ENCODE peak calls at places on chromosomes 5 and 9, in four cellular contexts. O is psoas muscle, F is neural crest cell, Q is GM13977. S is an unnamed sample.

GRCh38 chr9:108212179-108212578 is 643.6 kb downstream of the ACTL7B start:
- DNase-seq in Q (no peak), O (no peak), F (no peak), S (no peak)

GRCh38 chr9:77156646-77157371 is 20.5 kb upstream of the VPS13A start:
- DNase-seq in O (no peak), F (no peak), Q (no peak), S (no peak)

GRCh38 chr5:151740336-151740942 is 18.0 kb downstream of the ATOX1 start:
- DNase-seq in O (peak; percentile 73), F (peak; percentile 54), Q (peak; percentile 60), S (peak; percentile 88)

GRCh38 chr5:150274811-150275210 is 14.8 kb downstream of the CAMK2A start:
- DNase-seq in F (no peak), Q (no peak), O (no peak), S (no peak)

GRCh38 chr9:34983209-34983608 is 6.3 kb upstream of the DNAJB5 start:
- DNase-seq in O (no peak), F (no peak), Q (no peak), S (no peak)

GRCh38 chr9:129609486-129610192 is 11.3 kb downstream of the C9orf50 start:
- DNase-seq in F (no peak), Q (peak; percentile 81), O (no peak), S (peak; percentile 75)

GRCh38 chr9:10843151-10843550 is 230.3 kb upstream of the PTPRD start:
- DNase-seq in F (no peak), O (no peak), Q (no peak), S (no peak)

GRCh38 chr5:73946926-73947455 is 321.0 kb downstream of the ARHGEF28 start:
- DNase-seq in O (no peak), Q (no peak), F (no peak), S (no peak)

GRCh38 chr9:69122086-69122390 is 52.0 kb upstream of the TJP2 start:
- DNase-seq in F (peak; percentile 37), O (peak; percentile 73), Q (peak; percentile 61), S (peak; percentile 66)

GRCh38 chr9:122370869-122371467 is at the start of gene PTGS1:
- DNase-seq in Q (peak; percentile 61), O (peak; percentile 70), F (peak; percentile 21), S (no peak)

GRCh38 chr9:135516132-135516860 is 4.9 kb upstream of the LCN1 start:
- DNase-seq in F (no peak), O (no peak), Q (no peak), S (no peak)

GRCh38 chr5:147565524-147565923 is 55.7 kb upstream of the DPYSL3 start:
- DNase-seq in O (no peak), F (no peak), Q (no peak), S (no peak)

GRCh38 chr5:147573171-147573570 is 63.3 kb upstream of the DPYSL3 start:
- DNase-seq in F (no peak), O (no peak), Q (no peak), S (no peak)

GRCh38 chr5:147568710-147569109 is 58.8 kb upstream of the DPYSL3 start:
- DNase-seq in O (no peak), Q (no peak), F (no peak), S (no peak)

GRCh38 chr5:147567917-147568598 is 58.2 kb upstream of the DPYSL3 start:
- DNase-seq in F (no peak), Q (no peak), O (no peak), S (no peak)
- TF ChIP-seq CTCF in F (no peak), Q (no peak), O (no peak), S (no peak)

DNA sequence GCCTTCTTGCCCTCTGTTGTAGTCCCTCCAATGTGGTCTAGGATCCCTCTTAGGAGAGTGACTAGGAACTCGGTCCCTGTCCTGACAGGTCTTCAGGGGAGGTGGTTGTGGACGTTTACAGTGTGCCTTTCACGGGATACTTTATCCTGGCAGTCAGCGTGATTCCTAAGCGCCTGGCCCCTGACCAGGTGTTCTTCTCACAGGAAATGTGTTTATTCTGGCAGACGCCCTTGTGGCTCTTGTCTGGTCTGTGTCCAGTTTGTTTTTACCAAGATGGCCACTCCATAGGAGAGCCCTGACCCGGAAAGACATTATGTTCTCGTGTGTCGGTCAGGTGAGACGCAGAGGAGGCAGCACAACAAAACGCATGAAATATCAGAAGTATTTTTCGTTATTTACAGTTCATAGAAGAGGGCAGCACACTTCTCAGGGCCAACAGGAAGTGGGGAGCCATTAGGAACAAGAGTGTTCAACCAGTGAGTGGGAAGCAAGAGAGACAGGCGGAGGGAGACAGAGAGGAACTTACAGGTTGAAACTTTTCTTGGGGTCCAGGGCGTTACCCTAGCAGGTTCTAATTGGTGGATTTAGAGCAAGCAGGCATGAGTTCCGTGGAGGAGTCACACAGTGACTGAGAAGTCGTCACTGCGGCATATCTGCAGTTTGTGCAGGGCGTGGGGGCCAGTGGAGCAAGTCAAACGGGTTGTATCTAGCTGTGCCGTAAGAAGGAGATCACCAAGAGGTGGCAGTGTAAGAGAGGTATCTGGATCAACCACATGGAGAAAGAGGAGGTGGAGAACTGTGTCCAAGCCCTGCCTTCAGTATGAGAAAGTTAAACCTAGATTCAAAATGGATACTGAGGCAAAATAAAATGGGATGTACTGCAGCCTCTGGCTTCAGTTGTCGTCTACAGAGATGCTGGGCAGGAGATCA is 412.9 kb downstream of the ZSWIM6 start:
- DNase-seq in O (no peak), F (no peak), Q (no peak), S (no peak)
- TF ChIP-seq CTCF in O (no peak), F (no peak), Q (no peak), S (no peak)

GRCh38 chr9:113417370-113417769 is 6.8 kb downstream of the C9orf43 start:
- DNase-seq in O (no peak), Q (no peak), F (no peak), S (no peak)
- TF ChIP-seq CTCF in O (no peak), Q (no peak), F (no peak), S (no peak)

GRCh38 chr5:177472460-177473441 is 683 bp downstream of the DBN1 start:
- DNase-seq in Q (peak; percentile 95), F (no peak), O (no peak), S (peak; percentile 63)
- TF ChIP-seq CTCF in Q (no peak), F (no peak), O (no peak), S (no peak)

S was measured in ovary.